ENCODE peak calls at places on chromosomes 6 and 20, in six cellular contexts. One of them, this sample, is unnamed.
A peak's percentile ranks its signal among the peaks of the same experiment; 100 is the strongest.

GRCh38 chr6:159984268-159984786 is 15.4 kb downstream of the IGF2R start:
- DNase-seq in Peyer's patch: no peak
- DNase-seq in lower leg skin: no peak
- DNase-seq in NB4: peak; percentile 43
- DNase-seq in astrocyte: peak; percentile 96
- DNase-seq in CD8-positive, alpha-beta T cell: no peak
- DNase-seq in this sample: peak; percentile 92

GRCh38 chr20:49268600-49269365 is 9.1 kb downstream of the ZNFX1 start:
- DNase-seq in astrocyte: peak; percentile 78
- DNase-seq in NB4: no peak
- DNase-seq in CD8-positive, alpha-beta T cell: no peak
- DNase-seq in lower leg skin: no peak
- DNase-seq in Peyer's patch: no peak
- DNase-seq in this sample: no peak

GRCh38 chr6:102950967-102951366 is 1557.5 kb downstream of the GRIK2 start:
- DNase-seq in astrocyte: no peak
- DNase-seq in NB4: no peak
- DNase-seq in Peyer's patch: no peak
- DNase-seq in lower leg skin: no peak
- DNase-seq in CD8-positive, alpha-beta T cell: no peak
- DNase-seq in this sample: no peak

GRCh38 chr20:9617940-9618339 is 103.5 kb downstream of the LAMP5 start:
- DNase-seq in CD8-positive, alpha-beta T cell: no peak
- DNase-seq in astrocyte: peak; percentile 22
- DNase-seq in lower leg skin: no peak
- DNase-seq in NB4: peak; percentile 53
- DNase-seq in Peyer's patch: no peak
- DNase-seq in this sample: no peak

GRCh38 chr20:64077541-64077875 is 1.8 kb downstream of the RGS19 start:
- DNase-seq in CD8-positive, alpha-beta T cell: no peak
- DNase-seq in lower leg skin: no peak
- DNase-seq in astrocyte: no peak
- DNase-seq in Peyer's patch: no peak
- DNase-seq in NB4: no peak
- DNase-seq in this sample: no peak

GRCh38 chr6:44096615-44097014 is 30.6 kb downstream of the MRPL14 start:
- DNase-seq in NB4: peak; percentile 77
- DNase-seq in CD8-positive, alpha-beta T cell: peak; percentile 61
- DNase-seq in astrocyte: peak; percentile 37
- DNase-seq in Peyer's patch: peak; percentile 82
- DNase-seq in lower leg skin: peak; percentile 71
- DNase-seq in this sample: peak; percentile 73

GRCh38 chr6:5499644-5500306 is 238.5 kb downstream of the FARS2 start:
- DNase-seq in astrocyte: peak; percentile 72
- DNase-seq in lower leg skin: no peak
- DNase-seq in CD8-positive, alpha-beta T cell: no peak
- DNase-seq in NB4: no peak
- DNase-seq in Peyer's patch: no peak
- DNase-seq in this sample: no peak

GRCh38 chr6:55868910-55869479 is 6.4 kb downstream of the BMP5 start:
- DNase-seq in astrocyte: peak; percentile 68
- DNase-seq in Peyer's patch: no peak
- DNase-seq in CD8-positive, alpha-beta T cell: no peak
- DNase-seq in lower leg skin: no peak
- DNase-seq in NB4: no peak
- DNase-seq in this sample: no peak

GRCh38 chr6:118509009-118509617 is 39.0 kb upstream of the PLN start:
- DNase-seq in lower leg skin: no peak
- DNase-seq in astrocyte: peak; percentile 22
- DNase-seq in CD8-positive, alpha-beta T cell: no peak
- DNase-seq in NB4: peak; percentile 43
- DNase-seq in Peyer's patch: no peak
- DNase-seq in this sample: no peak

GRCh38 chr20:32359633-32360332 is 1.7 kb downstream of the ASXL1 start:
- DNase-seq in CD8-positive, alpha-beta T cell: no peak
- DNase-seq in Peyer's patch: no peak
- DNase-seq in NB4: peak; percentile 42
- DNase-seq in lower leg skin: no peak
- DNase-seq in astrocyte: peak; percentile 32
- DNase-seq in this sample: no peak

GRCh38 chr6:169766232-169766631 is 14.8 kb downstream of the ERMARD start:
- DNase-seq in Peyer's patch: no peak
- DNase-seq in NB4: no peak
- DNase-seq in lower leg skin: no peak
- DNase-seq in CD8-positive, alpha-beta T cell: no peak
- DNase-seq in astrocyte: no peak
- DNase-seq in this sample: no peak

GRCh38 chr6:137102050-137102848 is 57.5 kb upstream of the IL20RA start:
- DNase-seq in Peyer's patch: no peak
- DNase-seq in NB4: no peak
- DNase-seq in CD8-positive, alpha-beta T cell: no peak
- DNase-seq in lower leg skin: no peak
- DNase-seq in astrocyte: no peak
- DNase-seq in this sample: no peak

GRCh38 chr20:15316556-15316955 is 979.1 kb upstream of the FLRT3 start:
- DNase-seq in astrocyte: no peak
- DNase-seq in CD8-positive, alpha-beta T cell: no peak
- DNase-seq in lower leg skin: no peak
- DNase-seq in Peyer's patch: no peak
- DNase-seq in NB4: no peak
- DNase-seq in this sample: no peak

GRCh38 chr6:132819405-132820145 is 5.2 kb downstream of the RPS12 start:
- DNase-seq in NB4: peak; percentile 50
- DNase-seq in Peyer's patch: no peak
- DNase-seq in CD8-positive, alpha-beta T cell: no peak
- DNase-seq in lower leg skin: no peak
- DNase-seq in astrocyte: no peak
- DNase-seq in this sample: no peak

GRCh38 chr6:30510419-30510818 is 21.1 kb downstream of the HLA-E start:
- DNase-seq in NB4: no peak
- DNase-seq in Peyer's patch: no peak
- DNase-seq in CD8-positive, alpha-beta T cell: no peak
- DNase-seq in astrocyte: no peak
- DNase-seq in lower leg skin: no peak
- DNase-seq in this sample: no peak

GRCh38 chr6:146289816-146290588 is 253.6 kb upstream of the RAB32 start:
- DNase-seq in CD8-positive, alpha-beta T cell: no peak
- DNase-seq in astrocyte: peak; percentile 73
- DNase-seq in lower leg skin: peak; percentile 61
- DNase-seq in NB4: peak; percentile 59
- DNase-seq in Peyer's patch: no peak
- DNase-seq in this sample: peak; percentile 64

GRCh38 chr6:45419574-45420082 is 41.9 kb upstream of the SUPT3H start:
- DNase-seq in NB4: peak; percentile 89
- DNase-seq in astrocyte: peak; percentile 43
- DNase-seq in lower leg skin: no peak
- DNase-seq in Peyer's patch: peak; percentile 63
- DNase-seq in CD8-positive, alpha-beta T cell: peak; percentile 13
- DNase-seq in this sample: peak; percentile 66

GRCh38 chr6:45422541-45423110 is 44.9 kb upstream of the SUPT3H start:
- DNase-seq in astrocyte: peak; percentile 55
- DNase-seq in lower leg skin: no peak
- DNase-seq in Peyer's patch: peak; percentile 61
- DNase-seq in CD8-positive, alpha-beta T cell: peak; percentile 32
- DNase-seq in NB4: peak; percentile 77
- DNase-seq in this sample: peak; percentile 47

GRCh38 chr6:45420083-45420908 is 42.6 kb upstream of the SUPT3H start:
- DNase-seq in astrocyte: peak; percentile 88
- DNase-seq in Peyer's patch: no peak
- DNase-seq in CD8-positive, alpha-beta T cell: peak; percentile 39
- DNase-seq in lower leg skin: no peak
- DNase-seq in NB4: peak; percentile 82
- DNase-seq in this sample: no peak

GRCh38 chr6:45421700-45422540 is 44.2 kb upstream of the SUPT3H start:
- DNase-seq in NB4: peak; percentile 95
- DNase-seq in Peyer's patch: peak; percentile 63
- DNase-seq in CD8-positive, alpha-beta T cell: peak; percentile 8
- DNase-seq in lower leg skin: peak; percentile 40
- DNase-seq in astrocyte: peak; percentile 58
- DNase-seq in this sample: peak; percentile 48

DNA sequence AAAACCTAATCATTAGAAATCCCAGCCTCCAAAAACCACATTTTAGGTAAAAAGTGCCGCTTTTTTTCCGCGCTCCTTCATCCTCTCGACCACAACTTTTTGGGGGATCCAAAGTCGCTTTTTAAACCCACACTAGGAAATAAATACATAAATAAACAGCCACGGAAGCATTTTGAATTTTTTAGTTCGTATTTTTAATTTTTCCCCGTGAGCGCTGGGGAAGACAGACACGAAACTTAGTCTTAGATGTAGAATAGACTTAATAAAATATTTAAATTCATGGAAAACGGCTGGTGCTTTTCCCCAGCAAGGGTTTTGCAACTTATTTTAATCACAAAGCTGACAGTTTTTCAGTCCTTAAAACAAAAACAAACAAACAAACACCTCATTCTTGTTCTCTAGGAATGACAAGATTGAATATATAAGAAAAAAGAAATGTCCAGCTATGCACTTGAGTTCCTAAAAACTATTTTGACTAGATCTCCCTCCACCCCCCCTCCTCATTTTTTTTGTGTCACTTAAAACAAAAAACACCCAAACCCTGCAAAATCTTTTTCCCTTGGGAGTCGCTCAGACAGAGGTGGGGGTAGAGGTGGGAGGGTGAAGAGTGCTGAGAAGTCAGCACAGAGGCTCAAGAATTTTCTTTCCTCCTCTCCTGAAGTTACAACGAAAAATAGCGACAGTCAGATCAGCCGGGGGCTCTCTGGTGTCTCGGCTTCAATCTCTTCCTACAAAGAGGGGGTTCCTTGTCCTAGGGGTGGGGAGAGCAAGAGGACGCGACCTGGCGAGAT is 43.4 kb upstream of the SUPT3H start:
- DNase-seq in astrocyte: no peak
- DNase-seq in CD8-positive, alpha-beta T cell: no peak
- DNase-seq in lower leg skin: no peak
- DNase-seq in NB4: no peak
- DNase-seq in Peyer's patch: no peak
- DNase-seq in this sample: no peak
- TF ChIP-seq CTCF in astrocyte: no peak
- TF ChIP-seq CTCF in CD8-positive, alpha-beta T cell: no peak
- TF ChIP-seq CTCF in lower leg skin: no peak
- TF ChIP-seq CTCF in NB4: no peak
- TF ChIP-seq CTCF in Peyer's patch: no peak
- TF ChIP-seq CTCF in this sample: no peak

DNA sequence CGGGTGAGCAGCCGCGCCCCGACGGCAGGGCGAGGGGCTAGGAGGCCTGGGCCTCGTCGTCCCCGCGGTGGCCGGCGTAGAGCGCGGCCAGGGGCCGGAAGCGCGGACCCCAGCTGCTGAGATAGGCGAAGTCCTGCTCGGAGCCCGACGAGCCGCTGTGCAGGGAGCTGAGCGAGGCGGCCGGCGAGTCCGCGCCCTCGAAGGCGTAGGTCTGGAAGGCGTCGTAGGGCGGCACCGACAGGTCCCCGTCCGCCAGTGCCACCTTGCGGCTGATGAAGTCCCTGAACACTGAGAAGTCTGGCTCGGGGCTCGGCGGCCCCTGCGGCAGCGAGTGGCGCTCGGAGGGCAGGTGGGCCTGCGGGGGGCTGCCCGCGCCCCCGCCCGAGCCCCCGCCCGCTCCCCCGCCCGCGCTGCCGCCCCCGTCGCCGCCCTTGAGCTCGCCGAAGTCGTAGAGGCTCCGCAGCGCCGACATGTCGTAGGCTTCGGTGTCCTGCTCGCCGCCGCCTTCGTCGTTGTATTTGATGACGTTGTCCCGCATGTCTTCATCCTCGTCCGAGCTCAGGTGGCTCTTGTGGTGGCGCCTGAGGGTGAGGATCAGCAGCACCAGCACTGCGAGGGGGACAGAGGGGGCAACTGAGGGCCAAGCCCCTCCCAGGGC is 56.5 kb downstream of the CD40 start:
- DNase-seq in NB4: peak; percentile 81
- DNase-seq in Peyer's patch: peak; percentile 80
- DNase-seq in lower leg skin: peak; percentile 51
- DNase-seq in astrocyte: peak; percentile 3
- DNase-seq in CD8-positive, alpha-beta T cell: peak; percentile 42
- DNase-seq in this sample: peak; percentile 64
- TF ChIP-seq CTCF in NB4: peak; percentile 72
- TF ChIP-seq CTCF in Peyer's patch: peak; percentile 62
- TF ChIP-seq CTCF in lower leg skin: no peak
- TF ChIP-seq CTCF in astrocyte: peak; percentile 15
- TF ChIP-seq CTCF in CD8-positive, alpha-beta T cell: peak; percentile 57
- TF ChIP-seq CTCF in this sample: peak; percentile 85

GRCh38 chr6:127205031-127205430 is 61.6 kb upstream of the RNF146 start:
- DNase-seq in astrocyte: no peak
- DNase-seq in Peyer's patch: no peak
- DNase-seq in NB4: no peak
- DNase-seq in CD8-positive, alpha-beta T cell: no peak
- DNase-seq in lower leg skin: no peak
- DNase-seq in this sample: no peak

GRCh38 chr6:127204278-127204677 is 62.4 kb upstream of the RNF146 start:
- DNase-seq in NB4: no peak
- DNase-seq in CD8-positive, alpha-beta T cell: no peak
- DNase-seq in lower leg skin: no peak
- DNase-seq in Peyer's patch: no peak
- DNase-seq in astrocyte: no peak
- DNase-seq in this sample: no peak

GRCh38 chr6:127206531-127207065 is 60.1 kb upstream of the RNF146 start:
- DNase-seq in Peyer's patch: no peak
- DNase-seq in NB4: no peak
- DNase-seq in astrocyte: no peak
- DNase-seq in lower leg skin: no peak
- DNase-seq in CD8-positive, alpha-beta T cell: no peak
- DNase-seq in this sample: no peak

GRCh38 chr6:127210725-127211124 is 55.9 kb upstream of the RNF146 start:
- DNase-seq in lower leg skin: no peak
- DNase-seq in NB4: no peak
- DNase-seq in Peyer's patch: no peak
- DNase-seq in astrocyte: no peak
- DNase-seq in CD8-positive, alpha-beta T cell: no peak
- DNase-seq in this sample: no peak

GRCh38 chr6:127207591-127208120 is 59.0 kb upstream of the RNF146 start:
- DNase-seq in CD8-positive, alpha-beta T cell: no peak
- DNase-seq in NB4: no peak
- DNase-seq in astrocyte: peak; percentile 62
- DNase-seq in Peyer's patch: no peak
- DNase-seq in lower leg skin: no peak
- DNase-seq in this sample: no peak
- TF ChIP-seq CTCF in CD8-positive, alpha-beta T cell: no peak
- TF ChIP-seq CTCF in NB4: no peak
- TF ChIP-seq CTCF in astrocyte: no peak
- TF ChIP-seq CTCF in Peyer's patch: no peak
- TF ChIP-seq CTCF in lower leg skin: no peak
- TF ChIP-seq CTCF in this sample: no peak

DNA sequence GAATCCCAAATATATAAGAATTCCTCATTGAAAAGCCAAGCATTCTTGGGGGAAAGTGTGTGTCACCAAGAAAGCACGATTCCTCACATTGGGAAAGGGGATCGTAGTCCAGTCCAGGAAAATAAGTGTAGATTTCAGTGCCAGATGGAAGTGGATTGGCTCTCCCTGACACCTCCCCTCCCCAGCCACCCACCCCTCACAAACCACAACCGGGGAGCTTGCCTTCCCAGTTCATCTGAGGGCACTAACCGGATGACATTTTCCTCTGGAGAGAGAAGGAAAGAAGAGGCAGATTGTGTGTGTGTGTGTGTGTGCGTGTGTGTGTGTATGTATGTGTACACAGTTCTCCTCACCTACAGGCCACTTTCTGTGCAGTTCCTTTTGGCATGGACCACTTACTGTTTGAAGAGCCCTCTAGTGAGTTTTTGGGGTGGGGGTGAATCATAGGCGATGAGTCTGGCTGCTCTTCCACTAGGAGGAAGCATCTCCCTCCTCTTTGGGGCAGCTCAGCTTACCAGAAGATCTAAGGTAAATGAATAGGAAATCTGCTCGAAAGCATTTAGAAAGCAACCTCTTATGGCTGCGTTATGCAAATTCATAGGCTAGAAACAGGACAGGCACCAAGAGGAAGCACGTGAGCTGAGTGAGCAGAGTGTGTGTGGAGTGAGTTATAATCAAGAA is 20.8 kb downstream of the DAAM2 start:
- DNase-seq in CD8-positive, alpha-beta T cell: no peak
- DNase-seq in lower leg skin: peak; percentile 43
- DNase-seq in NB4: peak; percentile 12
- DNase-seq in Peyer's patch: no peak
- DNase-seq in astrocyte: peak; percentile 93
- DNase-seq in this sample: no peak
- TF ChIP-seq CTCF in CD8-positive, alpha-beta T cell: no peak
- TF ChIP-seq CTCF in lower leg skin: no peak
- TF ChIP-seq CTCF in NB4: no peak
- TF ChIP-seq CTCF in Peyer's patch: no peak
- TF ChIP-seq CTCF in astrocyte: no peak
- TF ChIP-seq CTCF in this sample: no peak

This sample was measured in CD14-positive monocyte.